ENCODE peak calls at places on chromosomes 13 and 19, in four cellular contexts. N, R, S and V are unnamed samples.

GRCh38 chr19:1324249-1324791 is 38.6 kb downstream of the EFNA2 start:
- DNase-seq in R (no peak), S (no peak), N (no peak), V (no peak)

GRCh38 chr19:51803965-51804364 is 9.0 kb downstream of the FPR3 start:
- DNase-seq in N (no peak), R (no peak), S (no peak), V (no peak)

GRCh38 chr19:17695198-17695597 is 7.0 kb upstream of the UNC13A start:
- DNase-seq in R (no peak), N (no peak), S (no peak), V (no peak)

GRCh38 chr19:18951721-18952281 is 10.8 kb upstream of the HOMER3 start:
- DNase-seq in R (no peak), S (no peak), N (no peak), V (no peak)

GRCh38 chr13:45861352-45861751 is 9.8 kb upstream of the SIAH3 start:
- DNase-seq in R (no peak), S (no peak), N (no peak), V (no peak)

GRCh38 chr13:112063807-112064206 is 3.1 kb upstream of the SOX1 start:
- DNase-seq in R (no peak), N (no peak), S (no peak), V (no peak)

GRCh38 chr19:54164369-54165068 is 5.0 kb upstream of the LENG1 start:
- DNase-seq in N (peak; percentile 89), S (no peak), R (peak; percentile 76), V (peak; percentile 98)

GRCh38 chr13:110471833-110472162 is 89.7 kb downstream of the RAB20 start:
- DNase-seq in R (no peak), N (peak; percentile 75), S (no peak), V (no peak)

GRCh38 chr19:10013834-10014618 is 743 bp downstream of the RDH8 start:
- DNase-seq in S (peak; percentile 2), N (no peak), R (no peak), V (no peak)

GRCh38 chr13:49936943-49937273 is 768 bp upstream of the SPRYD7 start:
- DNase-seq in R (no peak), S (no peak), N (no peak), V (peak; percentile 22)

GRCh38 chr13:46126552-46127171 is 21.8 kb upstream of the CPB2 start:
- DNase-seq in N (peak; percentile 81), R (peak; percentile 56), S (peak; percentile 68), V (peak; percentile 83)

GRCh38 chr19:8113017-8113416 is 36.4 kb downstream of the FBN3 start:
- DNase-seq in R (no peak), S (no peak), N (no peak), V (no peak)

GRCh38 chr19:33235269-33235995 is 9.8 kb upstream of the SLC7A10 start:
- DNase-seq in R (peak; percentile 70), S (peak; percentile 91), N (peak; percentile 80), V (peak; percentile 96)

GRCh38 chr13:65656740-65657329 is 1573.3 kb downstream of the PCDH9 start:
- DNase-seq in S (no peak), R (no peak), N (no peak), V (no peak)

GRCh38 chr13:45974500-45974899 is 78.0 kb downstream of the ZC3H13 start:
- DNase-seq in R (no peak), S (no peak), N (no peak), V (no peak)

GRCh38 chr13:40876020-40876738 is 86.8 kb downstream of the SLC25A15 start:
- DNase-seq in S (no peak), N (no peak), R (no peak), V (no peak)

GRCh38 chr19:49335071-49335783 is at the start of gene CD37:
- DNase-seq in N (peak; percentile 65), R (no peak), S (no peak), V (no peak)

GRCh38 chr19:548841-549830 is 5.3 kb downstream of the GZMM start:
- DNase-seq in R (no peak), S (peak; percentile 75), N (no peak), V (no peak)

GRCh38 chr19:39430675-39431593 is 4.8 kb downstream of the RPS16 start:
- DNase-seq in S (no peak), R (no peak), N (peak; percentile 81), V (no peak)

GRCh38 chr13:106121173-106121754 is 414.2 kb downstream of the EFNB2 start:
- DNase-seq in S (no peak), R (no peak), N (no peak), V (no peak)

GRCh38 chr13:24921881-24922280 is 157.9 kb downstream of the RNF17 start:
- DNase-seq in N (no peak), R (no peak), S (no peak), V (no peak)

GRCh38 chr13:52869050-52869449 is 20.6 kb upstream of the PCDH8 start:
- DNase-seq in N (no peak), S (no peak), R (no peak), V (no peak)

GRCh38 chr13:35879111-35879510 is 252.1 kb downstream of the DCLK1 start:
- DNase-seq in R (no peak), S (no peak), N (no peak), V (no peak)

GRCh38 chr19:6232567-6232966 is 47.2 kb downstream of the MLLT1 start:
- DNase-seq in S (no peak), R (no peak), N (no peak), V (no peak)

GRCh38 chr19:12913011-12913561 is 6.0 kb downstream of the SYCE2 start:
- DNase-seq in N (peak; percentile 24), S (peak; percentile 77), R (no peak), V (peak; percentile 67)

GRCh38 chr13:109383683-109384082 is 402.7 kb downstream of the IRS2 start:
- DNase-seq in N (no peak), R (no peak), S (no peak), V (no peak)

GRCh38 chr13:49113526-49114286 is 106.4 kb upstream of the MLNR start:
- DNase-seq in S (no peak), R (no peak), N (no peak), V (no peak)

GRCh38 chr13:32047796-32048195 is 16.2 kb downstream of the FRY start:
- DNase-seq in R (no peak), S (no peak), N (no peak), V (no peak)

GRCh38 chr19:46766569-46767317 is 20.5 kb upstream of the STRN4 start:
- DNase-seq in N (peak; percentile 81), S (peak; percentile 74), R (no peak), V (peak; percentile 78)
- TF ChIP-seq TEAD4 in N (no peak), S (no peak), R (no peak), V (no peak)

GRCh38 chr19:42197375-42197817 is 20.1 kb downstream of the DEDD2 start:
- DNase-seq in R (no peak), S (no peak), N (no peak), V (peak; percentile 23)

GRCh38 chr19:42200116-42200740 is 17.2 kb downstream of the DEDD2 start:
- DNase-seq in R (no peak), N (no peak), S (no peak), V (no peak)

GRCh38 chr19:42201489-42202289 is 15.8 kb downstream of the DEDD2 start:
- DNase-seq in N (no peak), S (no peak), R (no peak), V (no peak)

GRCh38 chr19:42198676-42199439 is 18.6 kb downstream of the DEDD2 start:
- DNase-seq in S (no peak), R (no peak), N (no peak), V (no peak)

DNA sequence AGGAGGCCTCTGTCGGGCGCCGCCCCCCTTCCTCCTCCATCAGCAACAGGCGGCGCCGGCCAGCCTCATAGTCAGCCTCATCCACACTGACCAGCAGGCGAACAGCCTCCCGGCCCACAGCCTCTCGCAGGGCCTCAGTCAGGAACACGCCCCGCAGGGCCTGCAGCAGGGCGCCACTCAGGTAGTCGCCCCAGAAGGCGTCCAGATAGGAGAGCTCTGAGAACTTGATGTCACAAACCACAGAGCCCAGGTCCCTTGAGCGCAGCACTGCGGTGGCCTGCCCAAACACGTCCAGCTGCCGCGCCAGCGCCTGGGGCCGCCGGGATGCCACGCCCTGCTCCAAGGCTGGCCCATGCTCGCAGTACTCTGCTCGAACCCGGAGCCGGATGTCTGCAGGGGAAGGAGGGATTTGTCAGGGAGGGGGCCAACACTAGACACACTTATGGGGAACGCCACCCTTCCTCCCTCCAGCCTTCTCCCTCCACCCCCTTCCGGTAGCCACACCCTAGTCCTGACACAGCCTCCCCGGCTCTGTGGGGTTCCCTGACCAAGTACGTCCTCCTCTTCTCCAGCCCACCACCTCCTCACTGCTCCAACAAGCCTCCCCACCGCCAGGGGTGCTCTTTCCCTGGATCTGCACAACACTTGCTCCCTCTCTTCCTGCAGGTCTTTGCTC is 17.9 kb downstream of the DEDD2 start:
- DNase-seq in S (no peak), R (no peak), N (peak; percentile 94), V (peak; percentile 54)
- TF ChIP-seq CTCF in S (no peak), R (peak; percentile 46), N (peak; percentile 75), V (no peak)

GRCh38 chr13:29746167-29746677 is 104.2 kb downstream of the UBL3 start:
- DNase-seq in N (no peak), S (no peak), R (no peak), V (no peak)
- TF ChIP-seq TEAD4 in N (no peak), S (no peak), R (no peak), V (no peak)

DNA sequence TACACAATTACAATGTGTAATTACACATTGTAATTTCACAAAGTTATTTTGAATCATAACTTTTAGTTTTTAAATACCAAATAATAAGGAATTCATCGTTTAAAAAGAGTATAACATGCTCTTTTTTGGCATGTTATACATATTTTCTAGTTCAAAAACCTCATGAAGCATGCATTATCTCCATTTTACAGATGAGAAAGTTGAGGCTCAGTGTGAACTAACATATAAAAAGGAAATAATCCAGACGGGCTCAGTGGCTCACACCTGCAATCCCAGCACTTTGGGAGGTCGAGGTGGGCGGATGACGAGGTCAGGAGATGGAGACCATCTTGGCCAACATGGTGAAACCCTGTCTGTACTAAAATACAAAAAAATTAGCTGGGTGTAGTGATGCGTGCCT is 107.9 kb downstream of the PCDH9 start:
- DNase-seq in R (no peak), N (no peak), S (no peak), V (no peak)
- TF ChIP-seq CTCF in R (no peak), N (no peak), S (no peak), V (no peak)

DNA sequence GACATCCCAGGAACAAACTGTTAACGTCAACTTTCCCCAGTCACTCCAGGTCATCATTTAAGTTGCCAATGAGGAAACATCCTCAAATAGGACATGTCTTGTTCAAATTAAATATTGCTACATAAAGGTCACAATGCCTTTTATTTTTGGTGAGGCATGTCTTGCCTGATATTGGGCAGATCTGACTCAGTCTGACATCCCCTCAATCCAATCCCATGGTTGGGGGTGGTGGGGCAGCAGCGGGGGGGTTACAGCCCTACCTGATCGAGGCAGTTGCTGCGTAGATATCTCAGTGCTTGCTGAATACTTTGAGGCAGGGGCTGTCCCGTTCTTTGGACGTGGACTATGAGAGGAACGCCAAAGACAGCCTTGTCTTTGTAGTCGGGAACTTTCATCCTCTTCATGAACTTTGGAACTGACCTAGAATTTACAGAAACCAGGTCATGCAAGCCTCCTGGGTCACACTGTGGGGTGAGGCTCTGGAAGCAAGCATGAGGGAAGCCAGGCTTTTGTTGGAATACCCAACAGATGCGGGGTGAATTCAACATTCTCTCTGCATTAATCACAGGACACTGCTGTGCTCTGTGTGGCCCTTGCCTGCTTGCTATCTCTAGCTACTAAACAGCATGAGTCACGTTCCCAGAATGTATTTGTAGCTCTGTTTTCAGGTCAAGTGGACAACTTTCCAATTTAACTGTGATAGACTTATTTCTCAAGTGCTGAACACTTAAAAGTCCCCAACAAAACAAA is 109.8 kb downstream of the KL start:
- DNase-seq in R (peak; percentile 51), N (peak; percentile 1), S (no peak), V (no peak)
- TF ChIP-seq TEAD4 in R (no peak), N (no peak), S (peak; percentile 91), V (no peak)

GRCh38 chr19:36246006-36246391 is 31.1 kb downstream of the ZNF146 start:
- DNase-seq in S (peak; percentile 41), R (no peak), N (no peak), V (no peak)
- TF ChIP-seq CTCF in S (no peak), R (no peak), N (no peak), V (no peak)

GRCh38 chr19:47510516-47511127 is 4.2 kb downstream of the NAPA start:
- DNase-seq in R (no peak), N (no peak), S (no peak), V (no peak)
- TF ChIP-seq TEAD4 in R (no peak), N (no peak), S (no peak), V (no peak)